ENCODE peak calls at places on chromosomes 7 and 10, in four cellular contexts. One of them, this sample, is unnamed.

GRCh38 chr10:103861501-103861900 is 6.1 kb upstream of the SH3PXD2A start:
- DNase-seq in GM12878: no peak
- DNase-seq in K562: no peak
- DNase-seq in HL-60: no peak
- DNase-seq in this sample: no peak

GRCh38 chr10:57891201-57892006 is 376.3 kb downstream of the IPMK start:
- DNase-seq in K562: no peak
- DNase-seq in HL-60: no peak
- DNase-seq in GM12878: no peak
- DNase-seq in this sample: no peak

GRCh38 chr10:71134732-71135211 is 77.6 kb upstream of the UNC5B start:
- DNase-seq in K562: no peak
- DNase-seq in HL-60: no peak
- DNase-seq in GM12878: no peak
- DNase-seq in this sample: no peak

GRCh38 chr7:137790828-137791227 is 55.9 kb downstream of the DGKI start:
- DNase-seq in HL-60: no peak
- DNase-seq in GM12878: no peak
- DNase-seq in K562: no peak
- DNase-seq in this sample: no peak

GRCh38 chr10:124892031-124892430 is 49.9 kb upstream of the ZRANB1 start:
- DNase-seq in HL-60: no peak
- DNase-seq in GM12878: no peak
- DNase-seq in K562: no peak
- DNase-seq in this sample: no peak

GRCh38 chr10:122204691-122205489 is 66.2 kb upstream of the BTBD16 start:
- DNase-seq in HL-60: no peak
- DNase-seq in K562: no peak
- DNase-seq in GM12878: no peak
- DNase-seq in this sample: no peak

GRCh38 chr10:101611096-101611495 is 23.0 kb downstream of the DPCD start:
- DNase-seq in K562: no peak
- DNase-seq in HL-60: no peak
- DNase-seq in GM12878: no peak
- DNase-seq in this sample: no peak

GRCh38 chr7:79785556-79785955 is 332.1 kb upstream of the MAGI2 start:
- DNase-seq in GM12878: no peak
- DNase-seq in K562: no peak
- DNase-seq in HL-60: no peak
- DNase-seq in this sample: no peak

GRCh38 chr10:80699602-80700039 is 161.9 kb downstream of the SH2D4B start:
- DNase-seq in HL-60: peak
- DNase-seq in K562: peak
- DNase-seq in GM12878: no peak
- DNase-seq in this sample: peak

GRCh38 chr7:139895141-139895829 is 66.2 kb downstream of the TBXAS1 start:
- DNase-seq in HL-60: no peak
- DNase-seq in GM12878: no peak
- DNase-seq in K562: no peak
- DNase-seq in this sample: no peak

GRCh38 chr10:4396401-4397283 is 429.4 kb upstream of the AKR1E2 start:
- DNase-seq in HL-60: no peak
- DNase-seq in GM12878: no peak
- DNase-seq in K562: no peak
- DNase-seq in this sample: no peak

GRCh38 chr7:157811946-157812345 is 475.1 kb downstream of the DNAJB6 start:
- DNase-seq in GM12878: no peak
- DNase-seq in K562: no peak
- DNase-seq in HL-60: no peak
- DNase-seq in this sample: no peak

GRCh38 chr7:76424413-76425111 is at the start of gene ZP3:
- DNase-seq in K562: peak
- DNase-seq in GM12878: peak
- DNase-seq in HL-60: no peak
- DNase-seq in this sample: no peak

GRCh38 chr10:4514445-4515108 is 311.4 kb upstream of the AKR1E2 start:
- DNase-seq in K562: no peak
- DNase-seq in GM12878: peak
- DNase-seq in HL-60: peak
- DNase-seq in this sample: peak

GRCh38 chr7:80565554-80565953 is 53.7 kb upstream of the GNAT3 start:
- DNase-seq in GM12878: no peak
- DNase-seq in K562: no peak
- DNase-seq in HL-60: no peak
- DNase-seq in this sample: no peak

GRCh38 chr10:98460837-98461499 is 14.2 kb upstream of the HPS1 start:
- DNase-seq in GM12878: no peak
- DNase-seq in HL-60: no peak
- DNase-seq in K562: peak
- DNase-seq in this sample: no peak

GRCh38 chr7:146606628-146607027 is 490.0 kb downstream of the CNTNAP2 start:
- DNase-seq in HL-60: no peak
- DNase-seq in K562: no peak
- DNase-seq in GM12878: no peak
- DNase-seq in this sample: no peak

GRCh38 chr10:47336387-47337134 is 11.6 kb upstream of the RBP3 start:
- DNase-seq in GM12878: no peak
- DNase-seq in HL-60: no peak
- DNase-seq in K562: peak
- DNase-seq in this sample: no peak

GRCh38 chr10:118920206-118920605 is 109.3 kb upstream of the NANOS1 start:
- DNase-seq in K562: no peak
- DNase-seq in GM12878: no peak
- DNase-seq in HL-60: no peak
- DNase-seq in this sample: no peak

GRCh38 chr7:1977059-1977875 is 255.5 kb downstream of the MAD1L1 start:
- DNase-seq in K562: no peak
- DNase-seq in GM12878: no peak
- DNase-seq in HL-60: no peak
- DNase-seq in this sample: no peak

GRCh38 chr7:36048141-36048901 is 104.7 kb upstream of the EEPD1 start:
- DNase-seq in K562: no peak
- DNase-seq in GM12878: no peak
- DNase-seq in HL-60: no peak
- DNase-seq in this sample: no peak

GRCh38 chr10:32616438-32616837 is 170.5 kb downstream of the CCDC7 start:
- DNase-seq in HL-60: no peak
- DNase-seq in K562: no peak
- DNase-seq in GM12878: no peak
- DNase-seq in this sample: no peak

GRCh38 chr7:90709501-90710465 is 113.7 kb downstream of the CDK14 start:
- DNase-seq in HL-60: no peak
- DNase-seq in GM12878: no peak
- DNase-seq in K562: no peak
- DNase-seq in this sample: no peak

GRCh38 chr10:72637398-72637857 is 11.5 kb upstream of the MICU1 start:
- DNase-seq in HL-60: peak
- DNase-seq in K562: peak
- DNase-seq in GM12878: peak
- DNase-seq in this sample: peak

GRCh38 chr10:68576118-68576517 is 16.0 kb downstream of the TET1 start:
- DNase-seq in HL-60: peak
- DNase-seq in GM12878: no peak
- DNase-seq in K562: no peak
- DNase-seq in this sample: no peak
- TF ChIP-seq SPI1 in HL-60: no peak
- TF ChIP-seq SPI1 in GM12878: no peak
- TF ChIP-seq SPI1 in K562: no peak
- TF ChIP-seq SPI1 in this sample: no peak

DNA sequence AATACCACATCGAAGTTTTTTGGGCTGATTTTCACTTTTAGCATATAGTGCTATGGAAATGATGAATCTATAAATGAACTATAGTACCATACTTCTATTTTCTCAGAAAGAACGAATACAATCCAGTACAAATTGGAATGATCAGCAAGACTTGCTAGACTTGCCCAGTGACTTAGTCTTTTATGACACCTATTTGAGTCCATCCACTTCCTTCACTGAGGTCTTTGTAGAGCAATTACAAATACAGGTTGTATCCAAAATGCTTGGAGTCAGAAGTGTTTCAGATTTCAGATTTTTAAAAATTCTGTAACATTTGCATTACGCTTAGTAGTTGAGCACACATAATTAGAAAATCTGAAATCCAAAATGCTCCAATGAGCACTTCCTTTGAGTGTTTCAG is 104.3 kb downstream of the NRBF2 start:
- DNase-seq in K562: no peak
- DNase-seq in HL-60: no peak
- DNase-seq in GM12878: no peak
- DNase-seq in this sample: no peak
- TF ChIP-seq POLR2AphosphoS5 in K562: no peak
- TF ChIP-seq POLR2AphosphoS5 in HL-60: no peak
- TF ChIP-seq POLR2AphosphoS5 in GM12878: no peak
- TF ChIP-seq POLR2AphosphoS5 in this sample: no peak

GRCh38 chr7:7125993-7126392 is 56.4 kb upstream of the C1GALT1 start:
- DNase-seq in HL-60: no peak
- DNase-seq in GM12878: no peak
- DNase-seq in K562: no peak
- DNase-seq in this sample: no peak
- TF ChIP-seq SPI1 in HL-60: peak
- TF ChIP-seq SPI1 in GM12878: no peak
- TF ChIP-seq SPI1 in K562: no peak
- TF ChIP-seq SPI1 in this sample: no peak

GRCh38 chr10:111076191-111076681 is 593 bp upstream of the ADRA2A start:
- DNase-seq in HL-60: peak
- DNase-seq in GM12878: no peak
- DNase-seq in K562: peak
- DNase-seq in this sample: peak
- TF ChIP-seq POLR2AphosphoS5 in HL-60: no peak
- TF ChIP-seq POLR2AphosphoS5 in GM12878: no peak
- TF ChIP-seq POLR2AphosphoS5 in K562: no peak
- TF ChIP-seq POLR2AphosphoS5 in this sample: no peak

GRCh38 chr7:129615018-129615417 is 3.5 kb downstream of the NRF1 start:
- DNase-seq in K562: no peak
- DNase-seq in HL-60: peak
- DNase-seq in GM12878: peak
- DNase-seq in this sample: peak
- TF ChIP-seq SPI1 in K562: no peak
- TF ChIP-seq SPI1 in HL-60: no peak
- TF ChIP-seq SPI1 in GM12878: no peak
- TF ChIP-seq SPI1 in this sample: no peak

GRCh38 chr10:49285232-49285631 is 13.7 kb upstream of the C10orf71 start:
- DNase-seq in GM12878: no peak
- DNase-seq in HL-60: peak
- DNase-seq in K562: no peak
- DNase-seq in this sample: no peak
- TF ChIP-seq POLR2AphosphoS5 in GM12878: no peak
- TF ChIP-seq POLR2AphosphoS5 in HL-60: no peak
- TF ChIP-seq POLR2AphosphoS5 in K562: no peak
- TF ChIP-seq POLR2AphosphoS5 in this sample: no peak

DNA sequence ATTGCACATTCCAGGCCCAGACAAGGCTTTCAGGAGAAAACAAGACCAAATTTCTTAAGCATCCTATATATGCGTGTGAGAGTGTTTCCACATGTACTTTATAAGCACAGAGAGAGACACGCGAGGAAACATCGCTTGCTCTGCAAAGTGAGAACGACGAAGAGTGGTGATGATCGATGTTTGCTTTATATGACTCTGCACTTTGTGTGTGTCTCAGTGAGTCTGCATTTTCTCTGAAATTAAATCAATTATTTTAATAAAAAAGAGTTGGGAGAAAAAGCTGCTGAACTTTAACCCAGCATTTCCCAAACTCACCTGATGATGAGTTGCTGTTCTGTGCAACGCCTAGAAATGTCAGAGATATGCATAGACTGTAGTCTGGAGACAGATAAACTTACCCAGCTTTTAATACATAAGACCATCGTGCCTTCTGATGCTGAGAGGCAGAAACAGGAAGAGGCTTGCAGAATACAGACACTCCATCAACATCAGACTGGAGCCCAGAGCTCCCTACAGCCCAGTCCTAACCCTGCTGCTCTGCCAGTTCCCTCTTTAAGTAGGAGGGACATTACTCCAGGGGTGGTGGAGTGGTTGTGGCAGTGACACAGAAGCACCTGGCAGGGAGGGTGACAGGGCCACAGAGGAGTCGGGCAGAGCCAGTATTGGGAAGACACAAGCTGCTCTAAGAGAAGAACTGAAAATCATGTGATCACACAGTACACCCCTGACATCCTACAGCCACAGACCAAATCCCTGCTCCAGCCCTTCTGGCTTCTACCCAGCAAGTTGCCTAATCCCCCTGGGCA is 61.5 kb upstream of the ZMIZ1 start:
- DNase-seq in HL-60: peak
- DNase-seq in GM12878: no peak
- DNase-seq in K562: no peak
- DNase-seq in this sample: no peak
- TF ChIP-seq SPI1 in HL-60: peak
- TF ChIP-seq SPI1 in GM12878: no peak
- TF ChIP-seq SPI1 in K562: no peak
- TF ChIP-seq SPI1 in this sample: no peak

GRCh38 chr7:34425631-34426384 is 232.2 kb upstream of the NPSR1 start:
- DNase-seq in GM12878: no peak
- DNase-seq in K562: no peak
- DNase-seq in HL-60: no peak
- DNase-seq in this sample: no peak
- TF ChIP-seq POLR2AphosphoS5 in GM12878: no peak
- TF ChIP-seq POLR2AphosphoS5 in K562: no peak
- TF ChIP-seq POLR2AphosphoS5 in HL-60: no peak
- TF ChIP-seq POLR2AphosphoS5 in this sample: no peak

GRCh38 chr7:98628418-98628817 is 11.3 kb downstream of the NPTX2 start:
- DNase-seq in GM12878: no peak
- DNase-seq in K562: no peak
- DNase-seq in HL-60: no peak
- DNase-seq in this sample: no peak
- TF ChIP-seq SPI1 in GM12878: no peak
- TF ChIP-seq SPI1 in K562: no peak
- TF ChIP-seq SPI1 in HL-60: no peak
- TF ChIP-seq SPI1 in this sample: no peak

GRCh38 chr7:55410641-55411239 is 45.6 kb downstream of the LANCL2 start:
- DNase-seq in K562: no peak
- DNase-seq in GM12878: no peak
- DNase-seq in HL-60: no peak
- DNase-seq in this sample: no peak
- TF ChIP-seq POLR2AphosphoS5 in K562: no peak
- TF ChIP-seq POLR2AphosphoS5 in GM12878: no peak
- TF ChIP-seq POLR2AphosphoS5 in HL-60: no peak
- TF ChIP-seq POLR2AphosphoS5 in this sample: no peak